ENCODE peak calls at places on chromosomes 7 and 10, in five cellular contexts. E, J, T, K and U are unnamed samples.

GRCh38 chr10:63554666-63555065 is 33.5 kb downstream of the REEP3 start:
- DNase-seq in E (peak), J (no peak), T (no peak), K (peak), U (no peak)

GRCh38 chr7:572013-572667 is 52.5 kb upstream of the PDGFA start:
- DNase-seq in E (no peak), J (no peak), T (no peak), K (no peak), U (no peak)

GRCh38 chr10:103278862-103279298 is 1.9 kb downstream of the INA start:
- DNase-seq in E (peak), J (no peak), T (peak), K (peak), U (peak)

GRCh38 chr7:75892634-75893272 is 13.9 kb downstream of the RHBDD2 start:
- DNase-seq in E (peak), J (no peak), T (no peak), K (no peak), U (no peak)

GRCh38 chr7:5758753-5759330 is 22.6 kb downstream of the RNF216 start:
- DNase-seq in E (no peak), J (no peak), T (no peak), K (no peak), U (no peak)

GRCh38 chr10:121822724-121823123 is 105.1 kb downstream of the ATE1 start:
- DNase-seq in E (no peak), J (no peak), T (no peak), K (peak), U (no peak)

GRCh38 chr10:36462194-36462593 is 663.2 kb upstream of the ANKRD30A start:
- DNase-seq in E (peak), J (no peak), T (no peak), K (peak), U (no peak)

GRCh38 chr7:1121886-1122831 is 34.2 kb downstream of the GPER1 start:
- DNase-seq in E (no peak), J (no peak), T (no peak), K (no peak), U (no peak)

GRCh38 chr7:128172151-128172550 is 68.9 kb upstream of the LEP start:
- DNase-seq in E (no peak), J (no peak), T (no peak), K (no peak), U (no peak)

GRCh38 chr10:1672001-1672781 is 65.1 kb downstream of the ADARB2 start:
- DNase-seq in E (no peak), J (no peak), T (no peak), K (no peak), U (no peak)

GRCh38 chr7:2508327-2509231 is 11.0 kb upstream of the LFNG start:
- DNase-seq in E (no peak), J (no peak), T (peak), K (no peak), U (peak)

GRCh38 chr10:73495884-73496674 is at the start of gene PPP3CB:
- DNase-seq in E (peak), J (peak), T (peak), K (peak), U (peak)

GRCh38 chr7:137975223-137975622 is 26.7 kb downstream of the CREB3L2 start:
- DNase-seq in E (no peak), J (no peak), T (no peak), K (no peak), U (no peak)

GRCh38 chr7:157579425-157579824 is 242.6 kb downstream of the DNAJB6 start:
- DNase-seq in E (no peak), J (no peak), T (no peak), K (no peak), U (no peak)

GRCh38 chr10:114764656-114765055 is 56.9 kb upstream of the FHIP2A start:
- DNase-seq in E (no peak), J (peak), T (no peak), K (no peak), U (no peak)

GRCh38 chr7:151272410-151272809 is 23.9 kb upstream of the SMARCD3 start:
- DNase-seq in E (no peak), J (no peak), T (no peak), K (no peak), U (no peak)

GRCh38 chr7:17078298-17078697 is 196.5 kb upstream of the AGR3 start:
- DNase-seq in E (no peak), J (no peak), T (no peak), K (no peak), U (no peak)

GRCh38 chr10:107160866-107161265 is 3.6 kb downstream of the SORCS1 start:
- DNase-seq in E (no peak), J (no peak), T (no peak), K (no peak), U (no peak)

GRCh38 chr7:79610301-79610700 is 156.8 kb upstream of the MAGI2 start:
- DNase-seq in E (no peak), J (no peak), T (no peak), K (no peak), U (no peak)

GRCh38 chr7:1542329-1542728 is 11.8 kb downstream of the MAFK start:
- DNase-seq in E (no peak), J (no peak), T (no peak), K (no peak), U (no peak)

GRCh38 chr10:25059990-25060389 is 43.6 kb downstream of the THNSL1 start:
- DNase-seq in E (peak), J (peak), T (peak), K (peak), U (peak)

GRCh38 chr7:80815733-80816132 is 103.1 kb downstream of the SEMA3C start:
- DNase-seq in E (no peak), J (no peak), T (no peak), K (no peak), U (no peak)

GRCh38 chr10:133260895-133261725 is 15.6 kb downstream of the ADAM8 start:
- DNase-seq in E (peak), J (no peak), T (peak), K (peak), U (peak)

GRCh38 chr10:74925716-74926115 is 99.3 kb downstream of the KAT6B start:
- DNase-seq in E (no peak), J (no peak), T (peak), K (no peak), U (no peak)

GRCh38 chr10:78337646-78338391 is 304.2 kb downstream of the RPS24 start:
- DNase-seq in E (no peak), J (no peak), T (no peak), K (no peak), U (no peak)

GRCh38 chr7:96989859-96990317 is 15.5 kb upstream of the DLX6 start:
- DNase-seq in E (no peak), J (no peak), T (no peak), K (no peak), U (no peak)

GRCh38 chr10:133245439-133246235 is 8.0 kb downstream of the VENTX start:
- DNase-seq in E (no peak), J (no peak), T (peak), K (no peak), U (peak)